ENCODE peak calls at places on chromosomes 5 and 9, in four cellular contexts. Y is uterus, C is A549, A is thyroid gland. N is an unnamed sample. For H3K4me1, the result is how much of the 10 kb centered on the place peaks cover.

GRCh38 chr9:35489313-35490154 is at the start of gene RUSC2:
- DNase-seq in A (peak), C (peak), Y (peak), N (peak)

GRCh38 chr5:172282277-172283019 is 1.1 kb downstream of the UBTD2 start:
- DNase-seq in C (no peak), A (no peak), Y (no peak), N (no peak)

GRCh38 chr9:73154760-73155159 is 3.1 kb downstream of the ANXA1 start:
- DNase-seq in Y (no peak), A (no peak), C (no peak), N (peak)

GRCh38 chr5:16736158-16736994 is 119.6 kb upstream of the RETREG1 start:
- DNase-seq in A (peak), C (no peak), Y (no peak), N (peak)

GRCh38 chr9:21758540-21758939 is 43.9 kb upstream of the MTAP start:
- DNase-seq in C (no peak), A (no peak), Y (no peak), N (no peak)

GRCh38 chr5:138032572-138033274 is at the start of gene FAM13B:
- DNase-seq in A (peak), C (peak), Y (peak), N (peak)

GRCh38 chr5:142977363-142978051 is 207.3 kb downstream of the ARHGAP26 start:
- DNase-seq in C (no peak), A (no peak), Y (no peak), N (peak)

GRCh38 chr5:176530983-176531901 is 6.0 kb downstream of the RNF44 start:
- DNase-seq in A (peak), C (no peak), Y (no peak), N (no peak)

GRCh38 chr9:7988644-7989280 is 189.2 kb upstream of the DMAC1 start:
- DNase-seq in Y (no peak), C (no peak), A (no peak), N (no peak)

GRCh38 chr9:69400470-69400869 is 75.5 kb downstream of the ENTREP1 start:
- DNase-seq in A (no peak), C (no peak), Y (no peak), N (no peak)

GRCh38 chr5:153959134-153959957 is 79.4 kb downstream of the FAM114A2 start:
- DNase-seq in A (no peak), Y (no peak), C (peak), N (no peak)

GRCh38 chr5:18281947-18282557 is 647.8 kb downstream of the TAF11L14 start:
- DNase-seq in A (no peak), Y (no peak), C (peak), N (peak)

GRCh38 chr9:372143-372542 is 157.5 kb downstream of the DOCK8 start:
- DNase-seq in A (no peak), C (no peak), Y (no peak), N (no peak)

GRCh38 chr9:112051812-112052211 is 123.3 kb downstream of the SUSD1 start:
- DNase-seq in Y (no peak), A (no peak), C (no peak), N (no peak)

GRCh38 chr5:72208324-72208723 is 101.0 kb downstream of the MAP1B start:
- DNase-seq in C (no peak), A (no peak), Y (no peak), N (no peak)

GRCh38 chr5:65722575-65723424 is 795 bp downstream of the NLN start:
- DNase-seq in Y (peak), C (peak), A (peak), N (peak)

GRCh38 chr9:127875306-127875966 is 2.0 kb downstream of the AK1 start:
- DNase-seq in Y (no peak), A (no peak), C (no peak), N (no peak)

GRCh38 chr5:32538031-32538547 is 47.3 kb upstream of the SUB1 start:
- DNase-seq in A (no peak), Y (no peak), C (no peak), N (no peak)

GRCh38 chr5:122078116-122078865 is at the start of gene LOX:
- DNase-seq in Y (peak), A (peak), C (peak), N (peak)

GRCh38 chr5:177472460-177473441 is 683 bp downstream of the DBN1 start:
- DNase-seq in C (no peak), Y (peak), A (peak), N (peak)

GRCh38 chr5:98836175-98836574 is 62.7 kb downstream of the RGMB start:
- DNase-seq in Y (no peak), A (no peak), C (no peak), N (no peak)

GRCh38 chr9:121656941-121657340 is 5.5 kb downstream of the DAB2IP start:
- DNase-seq in A (no peak), C (no peak), Y (no peak), N (no peak)
- H3K27ac ChIP-seq in A (peak), C (no peak), Y (peak), N (no peak)

GRCh38 chr9:19471737-19472648 is 63.2 kb downstream of the ACER2 start:
- DNase-seq in A (peak), C (peak), Y (peak), N (peak)
- H3K4me3 ChIP-seq in A (no peak), C (peak), Y (no peak), N (no peak)

GRCh38 chr5:107501965-107502691 is 168.6 kb downstream of the EFNA5 start:
- DNase-seq in C (no peak), Y (no peak), A (no peak), N (peak)

GRCh38 chr5:107502711-107503110 is 168.0 kb downstream of the EFNA5 start:
- DNase-seq in Y (no peak), A (no peak), C (no peak), N (peak)

GRCh38 chr5:107500840-107501239 is 169.9 kb downstream of the EFNA5 start:
- DNase-seq in Y (no peak), A (no peak), C (no peak), N (no peak)

GRCh38 chr5:107496466-107496865 is 174.3 kb downstream of the EFNA5 start:
- DNase-seq in A (no peak), Y (no peak), C (no peak), N (no peak)

DNA sequence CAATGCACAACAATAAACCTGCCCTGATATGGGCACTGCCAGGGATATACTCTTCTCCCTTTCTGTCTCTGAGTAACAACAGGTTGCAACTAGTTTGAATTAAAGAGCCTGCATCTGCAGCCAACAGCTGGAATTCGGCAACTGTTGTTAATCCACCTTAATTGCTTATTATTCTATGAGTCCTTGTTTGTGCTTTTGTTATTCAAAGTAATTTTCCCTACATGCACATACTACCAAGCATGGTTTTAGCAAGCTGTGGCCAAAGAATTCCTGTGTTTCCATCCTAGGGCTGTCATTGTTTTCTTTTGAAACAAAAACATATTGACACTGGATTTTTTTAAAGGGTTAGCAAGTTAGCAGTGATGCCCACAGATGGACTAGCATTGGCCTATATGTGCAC is 171.5 kb downstream of the EFNA5 start:
- DNase-seq in Y (no peak), C (no peak), A (no peak), N (no peak)
- H3K4me1 ChIP-seq in Y (under half), C (under half), A (under half), N (under half)

DNA sequence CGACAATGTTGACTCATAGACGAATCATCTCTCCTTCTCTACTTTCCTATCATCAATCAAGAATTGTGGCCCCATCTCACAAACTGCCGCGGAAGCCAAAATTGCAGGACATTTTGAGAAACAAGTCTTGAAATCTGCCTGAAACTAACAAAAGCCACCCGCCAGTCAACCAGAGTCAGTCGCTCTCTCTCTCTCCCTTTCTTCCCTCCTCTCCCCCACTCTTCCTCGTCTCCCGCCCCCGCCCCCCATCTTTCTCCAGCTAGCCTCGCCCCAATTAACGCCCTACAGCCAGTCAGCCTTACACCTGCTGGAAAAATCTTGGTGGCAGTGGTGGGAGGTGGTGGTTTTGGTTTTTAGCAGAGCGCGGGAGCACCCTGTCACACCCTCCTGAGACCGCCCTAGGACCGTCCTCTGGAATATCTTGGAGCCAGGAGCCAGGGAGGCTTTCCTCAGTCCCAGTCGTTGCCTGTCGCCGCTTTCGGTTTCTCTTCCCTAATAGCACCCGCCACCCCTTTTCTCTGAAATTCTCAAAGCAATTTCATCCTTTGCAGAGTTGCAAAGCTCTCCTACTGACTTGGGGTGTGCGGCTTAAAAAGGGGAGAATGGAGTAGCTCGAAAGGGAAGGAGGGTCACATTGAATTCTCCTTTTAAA is 301.1 kb downstream of the PARP8 start:
- DNase-seq in C (no peak), A (no peak), Y (no peak), N (peak)
- H3K27ac ChIP-seq in C (no peak), A (no peak), Y (no peak), N (no peak)

GRCh38 chr9:121268598-121269029 is 652 bp downstream of the GSN start:
- DNase-seq in A (no peak), C (no peak), Y (no peak), N (no peak)

GRCh38 chr9:121271368-121272351 is 3.7 kb downstream of the GSN start:
- DNase-seq in Y (no peak), C (no peak), A (no peak), N (no peak)

GRCh38 chr9:121269030-121269887 is 1.3 kb downstream of the GSN start:
- DNase-seq in A (peak), C (no peak), Y (peak), N (peak)

GRCh38 chr9:121267689-121268597 is at the start of gene GSN:
- DNase-seq in C (peak), Y (peak), A (peak), N (peak)

DNA sequence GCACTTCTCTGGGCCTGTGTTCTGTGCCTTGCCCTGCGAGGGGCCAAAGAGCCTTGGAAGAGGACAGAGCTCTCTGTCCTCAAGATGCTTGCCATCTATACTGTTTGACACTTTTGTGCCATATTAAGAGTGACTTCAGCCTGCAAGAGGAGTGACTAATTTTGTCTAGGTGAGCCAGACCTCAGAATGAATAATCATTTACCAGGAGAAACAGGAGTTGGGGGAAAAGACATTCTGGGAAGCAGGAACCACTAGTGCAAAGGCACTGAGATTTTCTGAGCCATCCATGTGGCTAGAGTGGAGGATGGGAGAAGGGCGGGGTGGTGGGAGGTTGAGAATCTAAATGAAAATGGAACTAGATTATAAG is 1.9 kb downstream of the GSN start:
- DNase-seq in Y (no peak), C (no peak), A (no peak), N (no peak)
- H3K4me3 ChIP-seq in Y (peak), C (no peak), A (no peak), N (peak)

GRCh38 chr5:88825782-88826110 is 57.2 kb downstream of the MEF2C start:
- DNase-seq in C (no peak), A (no peak), Y (no peak), N (no peak)
- H3K4me1 ChIP-seq in C (under half), A (under half), Y (under half), N (under half)

GRCh38 chr5:134146651-134147544 is 29.9 kb downstream of the SKP1 start:
- DNase-seq in C (no peak), A (no peak), Y (no peak), N (no peak)

GRCh38 chr5:134143964-134144941 is 29.8 kb downstream of the TCF7 start:
- DNase-seq in Y (no peak), A (no peak), C (no peak), N (no peak)

GRCh38 chr5:134145779-134146581 is 30.8 kb downstream of the SKP1 start:
- DNase-seq in A (peak), Y (peak), C (peak), N (peak)

GRCh38 chr5:134143431-134143830 is 28.9 kb downstream of the TCF7 start:
- DNase-seq in C (no peak), A (no peak), Y (no peak), N (no peak)

GRCh38 chr5:134145061-134145757 is 30.7 kb downstream of the TCF7 start:
- DNase-seq in C (no peak), A (no peak), Y (no peak), N (no peak)
- H3K27ac ChIP-seq in C (no peak), A (no peak), Y (no peak), N (no peak)

GRCh38 chr5:187617-188451 is 3.5 kb upstream of the LRRC14B start:
- DNase-seq in C (no peak), Y (no peak), A (no peak), N (no peak)
- H3K4me3 ChIP-seq in C (no peak), Y (no peak), A (no peak), N (no peak)

DNA sequence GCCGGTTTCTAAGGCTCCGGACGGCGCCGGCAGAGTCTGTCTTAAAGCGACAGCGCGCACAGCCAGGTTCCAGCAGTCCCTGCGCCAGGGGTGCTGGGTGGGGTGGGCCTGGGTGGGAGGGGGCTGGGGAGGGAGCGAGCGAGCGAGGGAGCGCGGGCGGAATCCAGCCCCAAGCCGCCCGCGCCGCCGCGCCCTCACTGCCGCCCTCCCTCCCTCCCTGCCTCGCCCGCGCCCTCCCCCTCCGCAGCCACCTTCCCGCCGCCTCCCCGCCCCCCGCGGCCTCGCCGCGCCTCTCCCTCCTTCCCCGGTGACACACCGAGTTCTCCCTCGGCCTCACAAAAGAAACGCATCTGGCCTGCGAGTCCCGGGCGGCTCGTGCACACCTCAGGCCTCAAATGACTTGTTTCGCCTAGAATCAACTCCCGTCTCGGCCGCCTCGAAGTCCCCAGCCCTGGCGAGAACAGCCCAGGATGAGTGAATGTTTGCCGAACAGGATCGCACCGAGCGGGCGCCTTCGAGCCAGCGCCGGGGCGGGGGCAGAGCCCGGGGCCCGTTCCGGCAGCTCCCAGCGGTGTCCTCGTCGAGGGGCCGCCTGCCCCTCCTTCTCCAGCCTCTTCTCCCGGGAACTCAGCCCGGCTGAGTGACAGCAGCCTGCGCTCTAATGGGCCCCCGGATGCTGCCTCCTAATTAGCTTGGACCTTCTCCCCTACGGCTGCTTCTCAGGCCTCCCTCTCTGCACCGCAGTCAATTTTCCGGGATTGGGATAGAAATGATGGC is at the start of gene PITX1:
- DNase-seq in C (peak), Y (no peak), A (peak), N (peak)
- H3K4me1 ChIP-seq in C (under half), Y (under half), A (under half), N (under half)